ENCODE peak calls at places on chromosomes 13 and 19, in six cellular contexts. U is GM03348, E is uterus, C is globus pallidus, Z is NCI-H748 treated with DMSO at 0.1 percent for 48 hours, M is IMR-90. A is an unnamed sample.

GRCh38 chr13:30364876-30365275 is 57.4 kb upstream of the UBE2L5 start:
- DNase-seq in U (peak), E (no peak), C (no peak), Z (no peak), M (peak), A (no peak)

GRCh38 chr13:42258747-42259146 is 13.2 kb upstream of the AKAP11 start:
- DNase-seq in U (no peak), E (no peak), C (no peak), Z (no peak), M (no peak), A (no peak)

GRCh38 chr19:55459950-55460657 is 1.3 kb downstream of the ISOC2 start:
- DNase-seq in U (no peak), E (no peak), C (peak), Z (peak), M (peak), A (no peak)

GRCh38 chr13:32731576-32731975 is 145.3 kb downstream of the PDS5B start:
- DNase-seq in U (peak), E (no peak), C (no peak), Z (no peak), M (peak), A (no peak)

GRCh38 chr19:46574533-46574932 is 26.6 kb upstream of the CALM3 start:
- DNase-seq in U (no peak), E (no peak), C (no peak), Z (no peak), M (no peak), A (peak)

GRCh38 chr13:95573226-95573625 is 20.7 kb downstream of the CLDN10 start:
- DNase-seq in U (no peak), E (no peak), C (no peak), Z (no peak), M (peak), A (no peak)

GRCh38 chr13:99545979-99546378 is 44.7 kb downstream of the TM9SF2 start:
- DNase-seq in U (no peak), E (no peak), C (no peak), Z (no peak), M (no peak), A (no peak)

GRCh38 chr19:13597625-13598024 is 91.3 kb upstream of the CACNA1A start:
- DNase-seq in U (peak), E (peak), C (peak), Z (peak), M (peak), A (peak)

GRCh38 chr13:89457977-89458376 is 1786.8 kb downstream of the SLITRK5 start:
- DNase-seq in U (no peak), E (no peak), C (no peak), Z (no peak), M (peak), A (no peak)

GRCh38 chr19:41431426-41432386 is 4.5 kb upstream of the B3GNT8 start:
- DNase-seq in U (peak), E (no peak), C (no peak), Z (no peak), M (peak), A (no peak)

GRCh38 chr13:27183561-27184147 is 12.0 kb upstream of the USP12 start:
- DNase-seq in U (no peak), E (no peak), C (no peak), Z (no peak), M (peak), A (no peak)

GRCh38 chr19:14350866-14351265 is 30.4 kb upstream of the ADGRE5 start:
- DNase-seq in U (no peak), E (no peak), C (no peak), Z (no peak), M (no peak), A (no peak)

GRCh38 chr19:16025108-16026101 is 50.9 kb upstream of the TPM4 start:
- DNase-seq in U (peak), E (no peak), C (no peak), Z (no peak), M (peak), A (no peak)

GRCh38 chr13:105565328-105565727 is 970.1 kb downstream of the EFNB2 start:
- DNase-seq in U (no peak), E (no peak), C (no peak), Z (no peak), M (peak), A (no peak)

GRCh38 chr13:66087149-66087780 is 1142.9 kb downstream of the PCDH9 start:
- DNase-seq in U (no peak), E (no peak), C (no peak), Z (no peak), M (peak), A (no peak)

GRCh38 chr13:23672616-23673015 is 102.4 kb downstream of the TNFRSF19 start:
- DNase-seq in U (no peak), E (no peak), C (no peak), Z (no peak), M (peak), A (no peak)

GRCh38 chr19:15161028-15161984 is 39.5 kb downstream of the NOTCH3 start:
- DNase-seq in U (peak), E (no peak), C (no peak), Z (no peak), M (peak), A (peak)

GRCh38 chr13:37878496-37878895 is 8.9 kb upstream of the TRPC4 start:
- DNase-seq in U (peak), E (no peak), C (no peak), Z (no peak), M (peak), A (no peak)

GRCh38 chr19:33998739-33999345 is 173.5 kb upstream of the LSM14A start:
- DNase-seq in U (peak), E (no peak), C (no peak), Z (no peak), M (no peak), A (no peak)

GRCh38 chr19:38893341-38893771 is 6.1 kb downstream of the SIRT2 start:
- DNase-seq in U (no peak), E (no peak), C (no peak), Z (no peak), M (no peak), A (no peak)

GRCh38 chr19:4328243-4328990 is 10.2 kb downstream of the STAP2 start:
- DNase-seq in U (peak), E (peak), C (peak), Z (no peak), M (peak), A (peak)

GRCh38 chr19:33246729-33247440 is 21.2 kb upstream of the SLC7A10 start:
- DNase-seq in U (no peak), E (no peak), C (no peak), Z (no peak), M (no peak), A (no peak)

GRCh38 chr13:59358014-59358413 is 805.7 kb downstream of the DIAPH3 start:
- DNase-seq in U (no peak), E (no peak), C (no peak), Z (no peak), M (no peak), A (no peak)

GRCh38 chr19:31402529-31402928 is 53.3 kb upstream of the TSHZ3 start:
- DNase-seq in U (no peak), E (no peak), C (no peak), Z (no peak), M (no peak), A (no peak)

GRCh38 chr19:17677002-17677401 is 11.2 kb downstream of the UNC13A start:
- DNase-seq in U (no peak), E (no peak), C (no peak), Z (no peak), M (no peak), A (no peak)

GRCh38 chr19:52336117-52336811 is at the start of gene ZNF610:
- DNase-seq in U (peak), E (peak), C (peak), Z (peak), M (peak), A (peak)

GRCh38 chr13:21673592-21674270 is 2.9 kb downstream of the FGF9 start:
- DNase-seq in U (peak), E (no peak), C (no peak), Z (peak), M (peak), A (no peak)

GRCh38 chr19:48975947-48976847 is 11.1 kb downstream of the FTL start:
- DNase-seq in U (no peak), E (no peak), C (no peak), Z (no peak), M (no peak), A (peak)

GRCh38 chr19:17220207-17220758 is 5.1 kb downstream of the USE1 start:
- DNase-seq in U (peak), E (peak), C (no peak), Z (no peak), M (peak), A (no peak)

A was measured in DND-41.